ENCODE peak calls at places on chromosomes 4 and X, in seven cellular contexts. One of them, this sample, is unnamed.

GRCh38 chr4:112185740-112186670 is 40.8 kb downstream of the FAM241A start:
- DNase-seq in dorsolateral prefrontal cortex: no peak
- DNase-seq in M059J: no peak
- DNase-seq in NCI-H1105: no peak
- DNase-seq in transverse colon: no peak
- DNase-seq in fibroblast of lung: no peak
- DNase-seq in posterior cingulate gyrus: no peak
- DNase-seq in this sample: no peak

GRCh38 chrX:97066381-97066780 is 182.7 kb downstream of the RPA4 start:
- DNase-seq in transverse colon: no peak
- DNase-seq in posterior cingulate gyrus: no peak
- DNase-seq in dorsolateral prefrontal cortex: no peak
- DNase-seq in fibroblast of lung: no peak
- DNase-seq in M059J: no peak
- DNase-seq in NCI-H1105: no peak
- DNase-seq in this sample: no peak

GRCh38 chrX:110667706-110668105 is 127.9 kb downstream of the CHRDL1 start:
- DNase-seq in dorsolateral prefrontal cortex: no peak
- DNase-seq in fibroblast of lung: peak; percentile 22
- DNase-seq in NCI-H1105: no peak
- DNase-seq in M059J: no peak
- DNase-seq in posterior cingulate gyrus: no peak
- DNase-seq in transverse colon: no peak
- DNase-seq in this sample: no peak

GRCh38 chr4:177558995-177559394 is 116.8 kb upstream of the AGA start:
- DNase-seq in dorsolateral prefrontal cortex: no peak
- DNase-seq in fibroblast of lung: no peak
- DNase-seq in NCI-H1105: no peak
- DNase-seq in posterior cingulate gyrus: no peak
- DNase-seq in M059J: no peak
- DNase-seq in transverse colon: no peak
- DNase-seq in this sample: no peak

GRCh38 chrX:13770013-13770412 is 35.5 kb downstream of the OFD1 start:
- DNase-seq in M059J: peak; percentile 6
- DNase-seq in fibroblast of lung: no peak
- DNase-seq in NCI-H1105: peak; percentile 54
- DNase-seq in transverse colon: no peak
- DNase-seq in posterior cingulate gyrus: no peak
- DNase-seq in dorsolateral prefrontal cortex: no peak
- DNase-seq in this sample: no peak

GRCh38 chrX:118508690-118509089 is 13.1 kb downstream of the DOCK11 start:
- DNase-seq in M059J: no peak
- DNase-seq in transverse colon: no peak
- DNase-seq in fibroblast of lung: no peak
- DNase-seq in dorsolateral prefrontal cortex: no peak
- DNase-seq in NCI-H1105: no peak
- DNase-seq in posterior cingulate gyrus: no peak
- DNase-seq in this sample: no peak

GRCh38 chrX:84729809-84730208 is 227.6 kb upstream of the HDX start:
- DNase-seq in fibroblast of lung: peak; percentile 8
- DNase-seq in posterior cingulate gyrus: no peak
- DNase-seq in transverse colon: no peak
- DNase-seq in dorsolateral prefrontal cortex: no peak
- DNase-seq in NCI-H1105: peak; percentile 13
- DNase-seq in M059J: peak; percentile 11
- DNase-seq in this sample: no peak

GRCh38 chr4:15336410-15337184 is 91.2 kb upstream of the C1QTNF7 start:
- DNase-seq in M059J: peak; percentile 78
- DNase-seq in dorsolateral prefrontal cortex: no peak
- DNase-seq in NCI-H1105: no peak
- DNase-seq in posterior cingulate gyrus: no peak
- DNase-seq in transverse colon: no peak
- DNase-seq in fibroblast of lung: peak; percentile 86
- DNase-seq in this sample: peak; percentile 38

GRCh38 chrX:47218920-47219815 is 687 bp downstream of the CDK16 start:
- DNase-seq in posterior cingulate gyrus: peak; percentile 88
- DNase-seq in NCI-H1105: no peak
- DNase-seq in M059J: no peak
- DNase-seq in dorsolateral prefrontal cortex: no peak
- DNase-seq in fibroblast of lung: no peak
- DNase-seq in transverse colon: peak; percentile 70
- DNase-seq in this sample: peak; percentile 63

GRCh38 chr4:7753271-7753670 is 186.4 kb downstream of the AFAP1 start:
- DNase-seq in M059J: no peak
- DNase-seq in NCI-H1105: no peak
- DNase-seq in transverse colon: no peak
- DNase-seq in dorsolateral prefrontal cortex: no peak
- DNase-seq in posterior cingulate gyrus: no peak
- DNase-seq in fibroblast of lung: peak; percentile 54
- DNase-seq in this sample: peak; percentile 14

GRCh38 chr4:94357624-94358023 is 15.0 kb upstream of the HPGDS start:
- DNase-seq in transverse colon: no peak
- DNase-seq in posterior cingulate gyrus: no peak
- DNase-seq in fibroblast of lung: peak; percentile 27
- DNase-seq in M059J: peak; percentile 28
- DNase-seq in dorsolateral prefrontal cortex: no peak
- DNase-seq in NCI-H1105: no peak
- DNase-seq in this sample: no peak

GRCh38 chr4:87633239-87633638 is 16.8 kb upstream of the DMP1 start:
- DNase-seq in NCI-H1105: peak; percentile 9
- DNase-seq in posterior cingulate gyrus: no peak
- DNase-seq in dorsolateral prefrontal cortex: no peak
- DNase-seq in fibroblast of lung: peak; percentile 46
- DNase-seq in transverse colon: no peak
- DNase-seq in M059J: peak; percentile 9
- DNase-seq in this sample: no peak

GRCh38 chr4:113540859-113541258 is 220.7 kb downstream of the CAMK2D start:
- DNase-seq in M059J: peak; percentile 8
- DNase-seq in transverse colon: no peak
- DNase-seq in posterior cingulate gyrus: no peak
- DNase-seq in fibroblast of lung: peak; percentile 40
- DNase-seq in dorsolateral prefrontal cortex: no peak
- DNase-seq in NCI-H1105: no peak
- DNase-seq in this sample: peak; percentile 42

GRCh38 chrX:39577206-39577605 is 520.6 kb downstream of the BCOR start:
- DNase-seq in posterior cingulate gyrus: no peak
- DNase-seq in dorsolateral prefrontal cortex: no peak
- DNase-seq in fibroblast of lung: peak; percentile 44
- DNase-seq in transverse colon: no peak
- DNase-seq in M059J: peak; percentile 49
- DNase-seq in NCI-H1105: no peak
- DNase-seq in this sample: no peak

GRCh38 chrX:150465856-150466775 is 102.3 kb upstream of the MTM1 start:
- DNase-seq in NCI-H1105: no peak
- DNase-seq in dorsolateral prefrontal cortex: no peak
- DNase-seq in M059J: no peak
- DNase-seq in posterior cingulate gyrus: no peak
- DNase-seq in fibroblast of lung: no peak
- DNase-seq in transverse colon: no peak
- DNase-seq in this sample: no peak

GRCh38 chrX:136387951-136388502 is 87.3 kb downstream of the ADGRG4 start:
- DNase-seq in dorsolateral prefrontal cortex: no peak
- DNase-seq in transverse colon: no peak
- DNase-seq in fibroblast of lung: no peak
- DNase-seq in NCI-H1105: no peak
- DNase-seq in posterior cingulate gyrus: no peak
- DNase-seq in M059J: no peak
- DNase-seq in this sample: no peak

GRCh38 chr4:1683371-1683902 is 676 bp downstream of the FAM53A start:
- DNase-seq in transverse colon: peak; percentile 27
- DNase-seq in posterior cingulate gyrus: peak; percentile 88
- DNase-seq in dorsolateral prefrontal cortex: peak; percentile 26
- DNase-seq in NCI-H1105: no peak
- DNase-seq in fibroblast of lung: peak; percentile 89
- DNase-seq in M059J: peak; percentile 63
- DNase-seq in this sample: peak; percentile 61

GRCh38 chr4:100695871-100696270 is 178.0 kb upstream of the EMCN start:
- DNase-seq in dorsolateral prefrontal cortex: no peak
- DNase-seq in M059J: no peak
- DNase-seq in posterior cingulate gyrus: no peak
- DNase-seq in fibroblast of lung: no peak
- DNase-seq in NCI-H1105: no peak
- DNase-seq in transverse colon: no peak
- DNase-seq in this sample: no peak

GRCh38 chr4:148852092-148852699 is 410.0 kb upstream of the NR3C2 start:
- DNase-seq in M059J: no peak
- DNase-seq in dorsolateral prefrontal cortex: no peak
- DNase-seq in fibroblast of lung: no peak
- DNase-seq in transverse colon: no peak
- DNase-seq in posterior cingulate gyrus: no peak
- DNase-seq in NCI-H1105: no peak
- DNase-seq in this sample: no peak

GRCh38 chr4:173038192-173038896 is 130.3 kb upstream of the GALNT7 start:
- DNase-seq in M059J: no peak
- DNase-seq in posterior cingulate gyrus: no peak
- DNase-seq in transverse colon: no peak
- DNase-seq in NCI-H1105: no peak
- DNase-seq in fibroblast of lung: no peak
- DNase-seq in dorsolateral prefrontal cortex: no peak
- DNase-seq in this sample: no peak

GRCh38 chrX:102339312-102340298 is 92.6 kb downstream of the NXF2 start:
- DNase-seq in posterior cingulate gyrus: peak; percentile 78
- DNase-seq in fibroblast of lung: no peak
- DNase-seq in transverse colon: no peak
- DNase-seq in dorsolateral prefrontal cortex: no peak
- DNase-seq in M059J: peak; percentile 4
- DNase-seq in NCI-H1105: no peak
- DNase-seq in this sample: no peak

GRCh38 chr4:95547708-95548471 is 883 bp downstream of the UNC5C start:
- DNase-seq in NCI-H1105: no peak
- DNase-seq in fibroblast of lung: peak; percentile 55
- DNase-seq in posterior cingulate gyrus: peak; percentile 94
- DNase-seq in dorsolateral prefrontal cortex: peak; percentile 61
- DNase-seq in transverse colon: peak; percentile 13
- DNase-seq in M059J: peak; percentile 30
- DNase-seq in this sample: peak; percentile 25

GRCh38 chr4:128718793-128719192 is 90.7 kb upstream of the JADE1 start:
- DNase-seq in NCI-H1105: no peak
- DNase-seq in posterior cingulate gyrus: no peak
- DNase-seq in M059J: peak; percentile 65
- DNase-seq in transverse colon: no peak
- DNase-seq in dorsolateral prefrontal cortex: no peak
- DNase-seq in fibroblast of lung: peak; percentile 90
- DNase-seq in this sample: no peak